ENCODE peak calls at places on chromosomes 2 and 18, in four cellular contexts. One of them, this sample, is unnamed. For H3K9me3 and H3K4me1, the result is how much of the 10 kb centered on the place peaks cover.

GRCh38 chr2:44245068-44245861 is 30.0 kb upstream of the SLC3A1 start:
- DNase-seq in A549: no peak
- DNase-seq in tibial artery: no peak
- DNase-seq in K562: no peak
- DNase-seq in this sample: no peak

GRCh38 chr2:224106794-224107193 is 67.7 kb upstream of the SERPINE2 start:
- DNase-seq in A549: no peak
- DNase-seq in tibial artery: no peak
- DNase-seq in K562: no peak
- DNase-seq in this sample: no peak

GRCh38 chr2:207881902-207882301 is 112.2 kb upstream of the FZD5 start:
- DNase-seq in A549: no peak
- DNase-seq in tibial artery: no peak
- DNase-seq in K562: no peak
- DNase-seq in this sample: no peak

GRCh38 chr2:26838121-26838906 is 9.6 kb upstream of the DPYSL5 start:
- DNase-seq in A549: no peak
- DNase-seq in tibial artery: no peak
- DNase-seq in K562: no peak
- DNase-seq in this sample: peak

GRCh38 chr18:53701697-53702096 is 522.8 kb downstream of the MBD2 start:
- DNase-seq in A549: no peak
- DNase-seq in tibial artery: no peak
- DNase-seq in K562: no peak
- DNase-seq in this sample: no peak

GRCh38 chr2:161131804-161132203 is 28.4 kb upstream of the TANK start:
- DNase-seq in A549: no peak
- DNase-seq in tibial artery: no peak
- DNase-seq in K562: no peak
- DNase-seq in this sample: no peak

GRCh38 chr2:96413067-96413722 is 77.6 kb downstream of the NCAPH start:
- DNase-seq in A549: no peak
- DNase-seq in tibial artery: no peak
- DNase-seq in K562: no peak
- DNase-seq in this sample: peak

GRCh38 chr2:235573331-235574221 is 79.7 kb downstream of the AGAP1 start:
- DNase-seq in A549: no peak
- DNase-seq in tibial artery: no peak
- DNase-seq in K562: no peak
- DNase-seq in this sample: no peak

GRCh38 chr18:68431111-68431921 is 283.6 kb downstream of the TMX3 start:
- DNase-seq in A549: no peak
- DNase-seq in tibial artery: no peak
- DNase-seq in K562: no peak
- DNase-seq in this sample: no peak

GRCh38 chr18:32847719-32848118 is 74.9 kb upstream of the KLHL14 start:
- DNase-seq in A549: no peak
- DNase-seq in tibial artery: no peak
- DNase-seq in K562: no peak
- DNase-seq in this sample: no peak

GRCh38 chr18:14969507-14969906 is 221.5 kb downstream of the ANKRD30B start:
- DNase-seq in A549: no peak
- DNase-seq in tibial artery: no peak
- DNase-seq in K562: no peak
- DNase-seq in this sample: no peak

GRCh38 chr2:128646091-128646490 is 327.4 kb upstream of the HS6ST1 start:
- DNase-seq in A549: no peak
- DNase-seq in tibial artery: no peak
- DNase-seq in K562: no peak
- DNase-seq in this sample: no peak

GRCh38 chr2:224195954-224196571 is 157.0 kb upstream of the SERPINE2 start:
- DNase-seq in A549: no peak
- DNase-seq in tibial artery: no peak
- DNase-seq in K562: no peak
- DNase-seq in this sample: no peak

GRCh38 chr2:174593574-174594203 is 3.9 kb downstream of the WIPF1 start:
- DNase-seq in A549: no peak
- DNase-seq in tibial artery: no peak
- DNase-seq in K562: no peak
- DNase-seq in this sample: no peak

GRCh38 chr2:40120021-40120420 is 331.9 kb downstream of the SLC8A1 start:
- DNase-seq in A549: no peak
- DNase-seq in tibial artery: no peak
- DNase-seq in K562: no peak
- DNase-seq in this sample: no peak

GRCh38 chr2:85159589-85159988 is 26.4 kb downstream of the TCF7L1 start:
- DNase-seq in A549: no peak
- DNase-seq in tibial artery: no peak
- DNase-seq in K562: no peak
- DNase-seq in this sample: no peak

GRCh38 chr2:134087371-134087921 is 166.4 kb upstream of the MGAT5 start:
- DNase-seq in A549: no peak
- DNase-seq in tibial artery: no peak
- DNase-seq in K562: no peak
- DNase-seq in this sample: no peak

GRCh38 chr2:67050621-67051020 is 346.5 kb upstream of the ETAA1 start:
- DNase-seq in A549: no peak
- DNase-seq in tibial artery: no peak
- DNase-seq in K562: no peak
- DNase-seq in this sample: no peak

GRCh38 chr2:171400395-171400794 is 33.4 kb downstream of the METTL8 start:
- DNase-seq in A549: no peak
- DNase-seq in tibial artery: no peak
- DNase-seq in K562: no peak
- DNase-seq in this sample: peak

GRCh38 chr2:237508361-237508760 is 21.3 kb downstream of the MLPH start:
- DNase-seq in A549: no peak
- DNase-seq in tibial artery: no peak
- DNase-seq in K562: no peak
- DNase-seq in this sample: no peak

GRCh38 chr2:112029164-112029563 is 25.9 kb upstream of the TMEM87B start:
- DNase-seq in A549: no peak
- DNase-seq in tibial artery: no peak
- DNase-seq in K562: no peak
- DNase-seq in this sample: no peak

GRCh38 chr18:63617049-63617995 is 26.7 kb downstream of the SERPINB4 start:
- DNase-seq in A549: no peak
- DNase-seq in tibial artery: no peak
- DNase-seq in K562: no peak
- DNase-seq in this sample: no peak

GRCh38 chr18:45602926-45603325 is 12.3 kb upstream of the SLC14A2 start:
- DNase-seq in A549: no peak
- DNase-seq in tibial artery: no peak
- DNase-seq in K562: no peak
- DNase-seq in this sample: no peak

GRCh38 chr2:29397743-29398142 is 282.5 kb downstream of the CLIP4 start:
- DNase-seq in A549: no peak
- DNase-seq in tibial artery: no peak
- DNase-seq in K562: no peak
- DNase-seq in this sample: no peak

GRCh38 chr2:240128608-240129144 is 7.4 kb downstream of the COPS9 start:
- DNase-seq in A549: no peak
- DNase-seq in tibial artery: peak
- DNase-seq in K562: no peak
- DNase-seq in this sample: no peak

GRCh38 chr2:79782540-79782939 is 269.7 kb downstream of the CTNNA2 start:
- DNase-seq in A549: no peak
- DNase-seq in tibial artery: no peak
- DNase-seq in K562: no peak
- DNase-seq in this sample: no peak

GRCh38 chr2:172250801-172251200 is 148.1 kb upstream of the DLX2 start:
- DNase-seq in A549: no peak
- DNase-seq in tibial artery: no peak
- DNase-seq in K562: no peak
- DNase-seq in this sample: no peak

GRCh38 chr2:239271471-239272255 is 129.2 kb downstream of the HDAC4 start:
- DNase-seq in A549: no peak
- DNase-seq in tibial artery: no peak
- DNase-seq in K562: no peak
- DNase-seq in this sample: no peak

GRCh38 chr2:220445429-220446105 is 818.1 kb downstream of the SLC4A3 start:
- DNase-seq in A549: no peak
- DNase-seq in tibial artery: no peak
- DNase-seq in K562: no peak
- DNase-seq in this sample: no peak

GRCh38 chr2:79638410-79638809 is 125.6 kb downstream of the CTNNA2 start:
- DNase-seq in A549: no peak
- DNase-seq in tibial artery: no peak
- DNase-seq in K562: no peak
- DNase-seq in this sample: no peak

GRCh38 chr2:239532859-239533258 is 132.0 kb upstream of the HDAC4 start:
- DNase-seq in A549: no peak
- DNase-seq in tibial artery: no peak
- DNase-seq in K562: no peak
- DNase-seq in this sample: no peak

GRCh38 chr2:119801040-119801439 is 41.3 kb downstream of the PTPN4 start:
- DNase-seq in A549: no peak
- DNase-seq in tibial artery: no peak
- DNase-seq in K562: no peak
- DNase-seq in this sample: no peak

GRCh38 chr2:119808516-119809147 is 48.9 kb downstream of the PTPN4 start:
- DNase-seq in A549: no peak
- DNase-seq in tibial artery: no peak
- DNase-seq in K562: peak
- DNase-seq in this sample: no peak

GRCh38 chr2:119800376-119800902 is 40.7 kb downstream of the PTPN4 start:
- DNase-seq in A549: no peak
- DNase-seq in tibial artery: no peak
- DNase-seq in K562: no peak
- DNase-seq in this sample: no peak

GRCh38 chr2:119803101-119803500 is 43.4 kb downstream of the PTPN4 start:
- DNase-seq in A549: no peak
- DNase-seq in tibial artery: no peak
- DNase-seq in K562: no peak
- DNase-seq in this sample: no peak
- H3K9me3 ChIP-seq in A549: under half
- H3K9me3 ChIP-seq in tibial artery: under half
- H3K9me3 ChIP-seq in K562: under half
- H3K9me3 ChIP-seq in this sample: under half

GRCh38 chr2:20617081-20617575 is 33.8 kb downstream of the HS1BP3 start:
- DNase-seq in A549: no peak
- DNase-seq in tibial artery: peak
- DNase-seq in K562: peak
- DNase-seq in this sample: no peak

GRCh38 chr2:20615046-20615465 is 35.8 kb downstream of the HS1BP3 start:
- DNase-seq in A549: no peak
- DNase-seq in tibial artery: no peak
- DNase-seq in K562: no peak
- DNase-seq in this sample: no peak

GRCh38 chr2:20616341-20616871 is 34.5 kb downstream of the HS1BP3 start:
- DNase-seq in A549: no peak
- DNase-seq in tibial artery: peak
- DNase-seq in K562: no peak
- DNase-seq in this sample: no peak

GRCh38 chr2:20614201-20615045 is 36.5 kb downstream of the HS1BP3 start:
- DNase-seq in A549: no peak
- DNase-seq in tibial artery: peak
- DNase-seq in K562: no peak
- DNase-seq in this sample: no peak

GRCh38 chr2:20615466-20616241 is 35.2 kb downstream of the HS1BP3 start:
- DNase-seq in A549: no peak
- DNase-seq in tibial artery: peak
- DNase-seq in K562: no peak
- DNase-seq in this sample: no peak
- H3K4me1 ChIP-seq in A549: under half
- H3K4me1 ChIP-seq in tibial artery: under half
- H3K4me1 ChIP-seq in K562: under half
- H3K4me1 ChIP-seq in this sample: under half

GRCh38 chr2:95138702-95139101 is 17.1 kb upstream of the MRPS5 start:
- DNase-seq in A549: no peak
- DNase-seq in tibial artery: no peak
- DNase-seq in K562: no peak
- DNase-seq in this sample: no peak
- H3K9me3 ChIP-seq in A549: half or more
- H3K9me3 ChIP-seq in tibial artery: half or more
- H3K9me3 ChIP-seq in K562: under half
- H3K9me3 ChIP-seq in this sample: under half

DNA sequence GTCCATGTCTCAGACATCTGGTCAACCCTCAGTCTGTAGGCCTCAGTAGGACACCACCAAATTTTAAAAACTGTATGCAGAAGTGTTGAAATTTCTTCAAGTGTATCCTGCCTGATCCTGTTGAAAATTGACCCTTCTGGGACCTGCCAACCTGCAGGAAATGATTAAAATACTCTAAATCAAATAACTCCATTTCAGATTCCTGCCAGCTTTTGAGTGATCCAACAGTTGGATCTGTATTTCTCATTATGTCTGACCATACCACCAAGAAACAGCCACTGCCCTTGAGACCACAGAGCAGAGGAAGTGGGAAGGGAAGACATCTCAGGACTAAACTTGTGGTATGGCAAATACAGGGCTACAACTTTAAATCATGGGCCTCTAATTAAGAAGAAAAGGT is 113.4 kb downstream of the ANTXR1 start:
- DNase-seq in A549: no peak
- DNase-seq in tibial artery: no peak
- DNase-seq in K562: no peak
- DNase-seq in this sample: no peak
- H3K4me1 ChIP-seq in A549: under half
- H3K4me1 ChIP-seq in tibial artery: under half
- H3K4me1 ChIP-seq in K562: under half
- H3K4me1 ChIP-seq in this sample: under half